ENCODE peak calls at places on chromosomes 4 and X, in four cellular contexts. U is HepG2, R is HCT116, K is K562. B is an unnamed sample.

GRCh38 chr4:94690851-94691254 is 66.9 kb upstream of the BMPR1B start:
- DNase-seq in U (no peak), K (no peak), R (no peak), B (peak; percentile 5)

GRCh38 chr4:80196259-80197131 is 808 bp upstream of the PRDM8 start:
- DNase-seq in R (no peak), U (no peak), K (no peak), B (no peak)

GRCh38 chrX:39017062-39017461 is 215.8 kb downstream of the MID1IP1 start:
- DNase-seq in K (no peak), U (peak; percentile 3), R (no peak), B (no peak)

GRCh38 chrX:437636-438390 is 51.1 kb upstream of the PPP2R3B start:
- DNase-seq in K (no peak), R (no peak), U (no peak), B (no peak)

GRCh38 chrX:49116076-49116475 is 7.5 kb downstream of the GPKOW start:
- DNase-seq in R (no peak), K (no peak), U (no peak), B (no peak)

GRCh38 chr4:101393256-101393655 is 45.9 kb upstream of the PPP3CA start:
- DNase-seq in K (no peak), U (peak; percentile 10), R (peak; percentile 81), B (no peak)

GRCh38 chr4:25441519-25442117 is 64.6 kb downstream of the ANAPC4 start:
- DNase-seq in R (peak; percentile 52), U (peak; percentile 44), K (peak; percentile 43), B (no peak)

GRCh38 chrX:67435536-67435935 is 108.3 kb upstream of the AR start:
- DNase-seq in K (no peak), R (no peak), U (no peak), B (no peak)

GRCh38 chr4:127309360-127310095 is 323.2 kb upstream of the INTU start:
- DNase-seq in U (no peak), K (no peak), R (peak; percentile 21), B (no peak)

GRCh38 chr4:186650401-186651180 is 73.1 kb downstream of the FAT1 start:
- DNase-seq in U (no peak), K (no peak), R (no peak), B (no peak)

GRCh38 chr4:107492566-107492965 is 227.5 kb downstream of the PAPSS1 start:
- DNase-seq in R (no peak), U (no peak), K (no peak), B (no peak)

GRCh38 chr4:2186133-2186864 is 55.6 kb downstream of the HAUS3 start:
- DNase-seq in R (peak; percentile 52), U (peak; percentile 57), K (no peak), B (no peak)

GRCh38 chr4:127783026-127783769 is 1.1 kb downstream of the HSPA4L start:
- DNase-seq in R (peak; percentile 24), U (peak; percentile 77), K (peak; percentile 65), B (no peak)

GRCh38 chrX:24148535-24149345 is 789 bp upstream of the ZFX start:
- DNase-seq in U (peak; percentile 23), K (peak; percentile 38), R (no peak), B (no peak)

GRCh38 chr4:69056921-69057562 is 39.2 kb upstream of the UGT2B7 start:
- DNase-seq in U (no peak), R (no peak), K (no peak), B (no peak)

DNA sequence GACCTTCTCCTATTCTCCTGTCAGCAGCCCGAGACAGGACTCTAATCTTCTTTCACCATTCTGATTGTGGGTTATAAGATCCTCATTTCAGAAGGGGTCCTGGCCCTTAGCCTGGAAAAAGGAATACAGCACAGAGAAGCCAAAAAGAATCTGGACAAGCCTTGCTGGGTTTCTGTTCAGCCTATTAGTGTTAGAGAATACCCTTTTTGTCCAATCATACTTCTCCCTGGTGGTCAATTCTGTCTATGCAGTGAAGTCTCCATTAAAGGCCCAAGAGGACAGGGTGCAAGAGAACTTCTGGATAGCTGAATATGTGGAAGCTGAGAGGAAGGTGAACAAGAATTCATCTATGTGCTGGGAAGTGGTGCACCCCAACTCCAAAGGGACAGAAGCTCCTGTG is 105.7 kb upstream of the AGA start:
- DNase-seq in K (no peak), U (no peak), R (no peak), B (no peak)
- TF ChIP-seq CTCF in K (peak; percentile 3), U (no peak), R (no peak), B (no peak)

DNA sequence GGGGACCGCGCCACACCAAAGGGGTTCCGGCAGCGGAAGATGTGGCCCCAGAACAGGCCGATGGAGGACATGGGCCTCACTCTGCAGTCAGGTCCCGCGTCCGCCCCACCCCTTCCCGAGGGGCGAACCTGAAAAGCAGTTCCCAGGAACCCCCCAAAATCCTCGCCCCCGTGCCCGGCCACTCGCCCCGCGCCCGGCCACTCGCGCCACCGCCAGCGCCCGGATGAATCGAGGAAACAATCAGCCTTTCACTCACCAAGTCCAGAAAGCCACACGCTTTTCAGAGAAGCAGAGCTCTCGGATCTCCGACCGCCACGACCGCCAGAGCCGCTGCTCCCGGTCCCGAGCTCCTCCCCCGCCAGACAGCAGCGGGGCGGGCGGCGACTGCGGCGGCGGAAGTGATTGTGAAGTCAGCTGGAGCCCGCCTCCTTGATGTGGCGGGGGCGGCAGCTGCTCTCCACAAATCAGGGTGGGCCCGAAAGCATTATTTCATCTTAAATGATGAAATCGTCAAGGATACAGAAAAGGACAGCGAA is at the start of gene PJA1:
- DNase-seq in U (peak; percentile 31), K (peak; percentile 62), R (no peak), B (no peak)
- TF ChIP-seq POLR2AphosphoS5 in U (peak; percentile 39), K (no peak), R (peak; percentile 71), B (no peak)

DNA sequence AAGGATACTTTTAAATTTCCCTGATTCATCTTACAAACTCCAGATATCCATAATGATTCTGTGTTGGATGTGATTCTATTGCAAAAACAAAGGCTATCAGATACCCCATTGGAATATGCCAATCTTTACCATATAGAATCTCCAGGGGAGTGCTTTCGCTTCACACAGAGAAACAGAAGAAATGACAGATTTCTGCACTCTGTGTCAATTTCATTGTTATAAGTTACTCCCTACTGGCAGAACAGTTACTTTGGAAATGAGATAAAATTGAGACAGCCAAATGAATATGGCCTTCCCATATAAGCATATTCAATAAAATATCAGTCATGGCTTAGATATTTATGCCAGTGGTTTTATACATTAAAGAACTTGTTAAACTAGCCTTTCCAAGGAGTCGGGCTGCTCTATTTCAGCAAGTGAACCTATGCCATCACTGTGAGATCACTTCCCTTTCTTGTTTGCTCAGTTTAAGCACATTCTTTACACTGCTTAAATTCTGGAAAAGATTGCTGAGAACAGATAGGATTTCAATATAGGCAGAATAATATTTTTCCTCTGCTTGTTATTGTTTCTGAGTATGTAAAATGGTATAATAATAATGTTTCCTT is 127.5 kb upstream of the ANXA10 start:
- DNase-seq in K (no peak), R (no peak), U (no peak), B (no peak)
- TF ChIP-seq TCF7L2 in K (no peak), R (no peak), U (no peak), B (no peak)

GRCh38 chr4:56424176-56424575 is 11.2 kb downstream of the PPAT start:
- DNase-seq in K (no peak), R (no peak), U (no peak), B (no peak)
- TF ChIP-seq CTCF in K (no peak), R (no peak), U (no peak), B (no peak)

GRCh38 chrX:30373951-30374350 is 64.8 kb upstream of the NR0B1 start:
- DNase-seq in U (no peak), R (no peak), K (no peak), B (no peak)

DNA sequence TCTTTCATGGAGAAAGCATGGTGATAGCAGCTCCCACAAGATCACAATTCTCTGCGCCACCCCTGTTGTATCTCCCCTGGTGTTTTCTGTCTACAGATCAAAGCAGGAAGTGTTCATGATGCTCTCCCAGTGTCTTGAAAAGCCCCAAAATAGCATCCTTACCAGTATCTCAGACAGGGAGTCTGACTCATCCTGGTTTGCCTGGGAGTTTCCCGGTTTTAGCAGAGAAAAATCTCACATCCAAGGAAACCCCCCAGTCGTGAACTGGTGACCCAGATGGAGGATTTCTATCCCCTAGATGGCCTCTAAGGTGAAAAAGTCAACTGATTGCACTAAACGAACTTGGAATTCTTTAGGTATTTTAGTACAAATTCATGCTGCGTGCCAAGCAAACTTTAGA is 64.3 kb upstream of the NR0B1 start:
- DNase-seq in R (no peak), K (no peak), U (no peak), B (no peak)
- TF ChIP-seq POLR2AphosphoS5 in R (no peak), K (no peak), U (no peak), B (no peak)

GRCh38 chr4:37827030-37827705 is 682 bp downstream of the PGM2 start:
- DNase-seq in U (no peak), R (no peak), K (peak; percentile 23), B (no peak)

GRCh38 chr4:37826282-37827029 is at the start of gene PGM2:
- DNase-seq in R (peak; percentile 67), K (peak; percentile 87), U (peak; percentile 61), B (peak; percentile 41)

GRCh38 chr4:37827802-37828321 is 1.4 kb downstream of the PGM2 start:
- DNase-seq in R (no peak), U (no peak), K (no peak), B (no peak)

GRCh38 chr4:37830640-37831039 is 4.2 kb downstream of the PGM2 start:
- DNase-seq in R (no peak), K (no peak), U (no peak), B (no peak)

GRCh38 chr4:37828843-37829242 is 2.4 kb downstream of the PGM2 start:
- DNase-seq in U (no peak), K (no peak), R (no peak), B (no peak)
- TF ChIP-seq TCF7L2 in U (no peak), K (no peak), R (no peak), B (no peak)

GRCh38 chr4:57109847-57110634 is at the start of gene IGFBP7:
- DNase-seq in R (no peak), U (no peak), K (peak; percentile 59), B (no peak)
- TF ChIP-seq CTCF in R (no peak), U (no peak), K (no peak), B (no peak)

DNA sequence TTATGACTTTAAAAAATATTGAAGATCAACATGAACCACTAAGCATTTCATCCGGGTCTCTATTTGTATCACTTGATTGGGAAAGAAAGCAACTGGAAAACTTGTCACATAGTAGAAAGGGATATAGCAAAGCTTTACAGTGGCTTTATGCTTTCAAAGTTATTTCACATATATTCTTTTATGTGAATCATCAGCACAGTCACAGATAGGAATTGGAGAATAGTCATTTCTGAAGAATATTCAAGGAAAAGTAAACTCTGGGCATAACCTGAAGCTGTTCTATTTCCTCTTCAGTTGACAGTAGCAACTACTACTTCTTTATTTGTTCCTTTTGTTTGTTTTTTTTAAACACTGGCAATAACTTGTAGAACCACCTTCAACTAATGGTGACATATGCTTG is 50.5 kb downstream of the MND1 start:
- DNase-seq in U (no peak), R (no peak), K (no peak), B (no peak)
- TF ChIP-seq POLR2AphosphoS5 in U (no peak), R (no peak), K (no peak), B (no peak)